ENCODE peak calls at places on chromosome 12, in ten cellular contexts. One of them, this sample, is unnamed.
A peak's percentile ranks its signal among the peaks of the same experiment; 100 is the strongest.

GRCh38 chr12:68018315-68018714 is 29.1 kb downstream of the IFNG-AS1 start:
- DNase-seq in aorta: no peak
- DNase-seq in head of caudate nucleus: no peak
- DNase-seq in caudate nucleus: no peak
- DNase-seq in bronchial epithelial cell: no peak
- DNase-seq in hypothalamus: no peak
- DNase-seq in NB4: no peak
- DNase-seq in mucosa of descending colon: no peak
- DNase-seq in cardiac muscle cell: no peak
- DNase-seq in CD8-positive, alpha-beta T cell: no peak
- DNase-seq in this sample: no peak

GRCh38 chr12:121505513-121505912 is 75.3 kb downstream of the KDM2B start:
- DNase-seq in cardiac muscle cell: no peak
- DNase-seq in hypothalamus: no peak
- DNase-seq in NB4: no peak
- DNase-seq in CD8-positive, alpha-beta T cell: no peak
- DNase-seq in aorta: no peak
- DNase-seq in mucosa of descending colon: no peak
- DNase-seq in head of caudate nucleus: no peak
- DNase-seq in bronchial epithelial cell: no peak
- DNase-seq in caudate nucleus: no peak
- DNase-seq in this sample: no peak

GRCh38 chr12:114750905-114751304 is 66.9 kb upstream of the TBX3 start:
- DNase-seq in bronchial epithelial cell: no peak
- DNase-seq in CD8-positive, alpha-beta T cell: no peak
- DNase-seq in mucosa of descending colon: no peak
- DNase-seq in aorta: no peak
- DNase-seq in cardiac muscle cell: no peak
- DNase-seq in caudate nucleus: no peak
- DNase-seq in head of caudate nucleus: no peak
- DNase-seq in hypothalamus: no peak
- DNase-seq in NB4: no peak
- DNase-seq in this sample: no peak

GRCh38 chr12:27493260-27493935 is 30.6 kb upstream of the PPFIBP1 start:
- DNase-seq in mucosa of descending colon: no peak
- DNase-seq in caudate nucleus: no peak
- DNase-seq in aorta: no peak
- DNase-seq in head of caudate nucleus: no peak
- DNase-seq in hypothalamus: no peak
- DNase-seq in cardiac muscle cell: no peak
- DNase-seq in NB4: no peak
- DNase-seq in bronchial epithelial cell: peak; percentile 22
- DNase-seq in CD8-positive, alpha-beta T cell: no peak
- DNase-seq in this sample: no peak

GRCh38 chr12:93857917-93858513 is 180.8 kb downstream of the CRADD start:
- DNase-seq in hypothalamus: no peak
- DNase-seq in bronchial epithelial cell: no peak
- DNase-seq in mucosa of descending colon: no peak
- DNase-seq in cardiac muscle cell: peak; percentile 72
- DNase-seq in caudate nucleus: no peak
- DNase-seq in aorta: no peak
- DNase-seq in NB4: no peak
- DNase-seq in CD8-positive, alpha-beta T cell: no peak
- DNase-seq in head of caudate nucleus: no peak
- DNase-seq in this sample: no peak

GRCh38 chr12:40224439-40225291 is at the start of gene LRRK2:
- DNase-seq in cardiac muscle cell: peak; percentile 73
- DNase-seq in aorta: peak; percentile 93
- DNase-seq in caudate nucleus: peak; percentile 67
- DNase-seq in NB4: peak; percentile 98
- DNase-seq in CD8-positive, alpha-beta T cell: peak; percentile 13
- DNase-seq in mucosa of descending colon: peak; percentile 77
- DNase-seq in bronchial epithelial cell: no peak
- DNase-seq in hypothalamus: peak; percentile 17
- DNase-seq in head of caudate nucleus: peak; percentile 82
- DNase-seq in this sample: no peak

GRCh38 chr12:131353826-131354225 is 357.1 kb upstream of the SFSWAP start:
- DNase-seq in bronchial epithelial cell: no peak
- DNase-seq in hypothalamus: no peak
- DNase-seq in caudate nucleus: peak; percentile 18
- DNase-seq in aorta: no peak
- DNase-seq in NB4: no peak
- DNase-seq in cardiac muscle cell: no peak
- DNase-seq in CD8-positive, alpha-beta T cell: no peak
- DNase-seq in head of caudate nucleus: peak; percentile 37
- DNase-seq in mucosa of descending colon: no peak
- DNase-seq in this sample: no peak

GRCh38 chr12:6078378-6079083 is 45.9 kb downstream of the VWF start:
- DNase-seq in head of caudate nucleus: no peak
- DNase-seq in hypothalamus: no peak
- DNase-seq in caudate nucleus: no peak
- DNase-seq in mucosa of descending colon: no peak
- DNase-seq in aorta: no peak
- DNase-seq in cardiac muscle cell: peak; percentile 53
- DNase-seq in NB4: no peak
- DNase-seq in CD8-positive, alpha-beta T cell: no peak
- DNase-seq in bronchial epithelial cell: no peak
- DNase-seq in this sample: no peak

GRCh38 chr12:117148642-117149041 is 41.6 kb downstream of the FBXO21 start:
- DNase-seq in caudate nucleus: no peak
- DNase-seq in bronchial epithelial cell: no peak
- DNase-seq in NB4: peak; percentile 49
- DNase-seq in head of caudate nucleus: no peak
- DNase-seq in cardiac muscle cell: no peak
- DNase-seq in hypothalamus: no peak
- DNase-seq in CD8-positive, alpha-beta T cell: no peak
- DNase-seq in aorta: no peak
- DNase-seq in mucosa of descending colon: no peak
- DNase-seq in this sample: no peak

GRCh38 chr12:15522574-15523187 is 200.4 kb downstream of the PTPRO start:
- DNase-seq in hypothalamus: no peak
- DNase-seq in cardiac muscle cell: peak; percentile 76
- DNase-seq in CD8-positive, alpha-beta T cell: no peak
- DNase-seq in bronchial epithelial cell: peak; percentile 60
- DNase-seq in caudate nucleus: no peak
- DNase-seq in NB4: peak; percentile 56
- DNase-seq in head of caudate nucleus: no peak
- DNase-seq in aorta: no peak
- DNase-seq in mucosa of descending colon: no peak
- DNase-seq in this sample: no peak

GRCh38 chr12:1360812-1361211 is 233.6 kb downstream of the FBXL14 start:
- DNase-seq in head of caudate nucleus: no peak
- DNase-seq in aorta: no peak
- DNase-seq in cardiac muscle cell: no peak
- DNase-seq in NB4: no peak
- DNase-seq in CD8-positive, alpha-beta T cell: no peak
- DNase-seq in caudate nucleus: no peak
- DNase-seq in mucosa of descending colon: no peak
- DNase-seq in hypothalamus: no peak
- DNase-seq in bronchial epithelial cell: peak; percentile 29
- DNase-seq in this sample: no peak

GRCh38 chr12:17030338-17030737 is 424.4 kb upstream of the LMO3 start:
- DNase-seq in CD8-positive, alpha-beta T cell: no peak
- DNase-seq in aorta: no peak
- DNase-seq in NB4: no peak
- DNase-seq in head of caudate nucleus: no peak
- DNase-seq in mucosa of descending colon: no peak
- DNase-seq in bronchial epithelial cell: no peak
- DNase-seq in caudate nucleus: no peak
- DNase-seq in cardiac muscle cell: no peak
- DNase-seq in hypothalamus: no peak
- DNase-seq in this sample: no peak

GRCh38 chr12:131381716-131382430 is 329.0 kb upstream of the SFSWAP start:
- DNase-seq in NB4: no peak
- DNase-seq in head of caudate nucleus: no peak
- DNase-seq in hypothalamus: no peak
- DNase-seq in aorta: no peak
- DNase-seq in caudate nucleus: no peak
- DNase-seq in cardiac muscle cell: no peak
- DNase-seq in CD8-positive, alpha-beta T cell: no peak
- DNase-seq in mucosa of descending colon: no peak
- DNase-seq in bronchial epithelial cell: no peak
- DNase-seq in this sample: no peak

GRCh38 chr12:3732901-3733300 is 20.0 kb downstream of the CRACR2A start:
- DNase-seq in aorta: no peak
- DNase-seq in head of caudate nucleus: no peak
- DNase-seq in CD8-positive, alpha-beta T cell: no peak
- DNase-seq in mucosa of descending colon: peak; percentile 94
- DNase-seq in bronchial epithelial cell: no peak
- DNase-seq in NB4: no peak
- DNase-seq in hypothalamus: no peak
- DNase-seq in cardiac muscle cell: no peak
- DNase-seq in caudate nucleus: no peak
- DNase-seq in this sample: no peak

GRCh38 chr12:9829990-9830389 is 2.7 kb downstream of the KLRF1 start:
- DNase-seq in mucosa of descending colon: no peak
- DNase-seq in bronchial epithelial cell: no peak
- DNase-seq in NB4: no peak
- DNase-seq in aorta: no peak
- DNase-seq in head of caudate nucleus: no peak
- DNase-seq in CD8-positive, alpha-beta T cell: no peak
- DNase-seq in hypothalamus: no peak
- DNase-seq in cardiac muscle cell: no peak
- DNase-seq in caudate nucleus: no peak
- DNase-seq in this sample: no peak

GRCh38 chr12:106715582-106715981 is 58.9 kb upstream of the RIC8B start:
- DNase-seq in NB4: no peak
- DNase-seq in mucosa of descending colon: no peak
- DNase-seq in bronchial epithelial cell: peak; percentile 21
- DNase-seq in aorta: no peak
- DNase-seq in caudate nucleus: no peak
- DNase-seq in CD8-positive, alpha-beta T cell: no peak
- DNase-seq in hypothalamus: no peak
- DNase-seq in cardiac muscle cell: no peak
- DNase-seq in head of caudate nucleus: no peak
- DNase-seq in this sample: no peak

GRCh38 chr12:48356041-48356768 is 5.5 kb upstream of the ZNF641 start:
- DNase-seq in caudate nucleus: no peak
- DNase-seq in hypothalamus: no peak
- DNase-seq in aorta: no peak
- DNase-seq in CD8-positive, alpha-beta T cell: no peak
- DNase-seq in mucosa of descending colon: no peak
- DNase-seq in bronchial epithelial cell: peak; percentile 92
- DNase-seq in NB4: no peak
- DNase-seq in head of caudate nucleus: no peak
- DNase-seq in cardiac muscle cell: no peak
- DNase-seq in this sample: no peak

GRCh38 chr12:108985750-108986149 is 35.1 kb downstream of the SVOP start:
- DNase-seq in caudate nucleus: no peak
- DNase-seq in cardiac muscle cell: no peak
- DNase-seq in bronchial epithelial cell: no peak
- DNase-seq in NB4: no peak
- DNase-seq in CD8-positive, alpha-beta T cell: no peak
- DNase-seq in aorta: no peak
- DNase-seq in hypothalamus: no peak
- DNase-seq in mucosa of descending colon: no peak
- DNase-seq in head of caudate nucleus: no peak
- DNase-seq in this sample: no peak

GRCh38 chr12:132259364-132259871 is 70.0 kb downstream of the GALNT9 start:
- DNase-seq in hypothalamus: no peak
- DNase-seq in NB4: peak; percentile 81
- DNase-seq in mucosa of descending colon: no peak
- DNase-seq in cardiac muscle cell: peak; percentile 40
- DNase-seq in bronchial epithelial cell: no peak
- DNase-seq in caudate nucleus: no peak
- DNase-seq in aorta: no peak
- DNase-seq in head of caudate nucleus: no peak
- DNase-seq in CD8-positive, alpha-beta T cell: no peak
- DNase-seq in this sample: no peak

GRCh38 chr12:66620703-66621102 is 58.2 kb downstream of the GRIP1 start:
- DNase-seq in cardiac muscle cell: no peak
- DNase-seq in bronchial epithelial cell: no peak
- DNase-seq in mucosa of descending colon: no peak
- DNase-seq in NB4: peak; percentile 9
- DNase-seq in head of caudate nucleus: no peak
- DNase-seq in aorta: no peak
- DNase-seq in caudate nucleus: no peak
- DNase-seq in hypothalamus: no peak
- DNase-seq in CD8-positive, alpha-beta T cell: no peak
- DNase-seq in this sample: no peak

GRCh38 chr12:109304485-109304884 is 4.6 kb downstream of the FOXN4 start:
- DNase-seq in NB4: peak; percentile 90
- DNase-seq in caudate nucleus: no peak
- DNase-seq in aorta: peak; percentile 17
- DNase-seq in CD8-positive, alpha-beta T cell: no peak
- DNase-seq in bronchial epithelial cell: no peak
- DNase-seq in cardiac muscle cell: no peak
- DNase-seq in mucosa of descending colon: no peak
- DNase-seq in head of caudate nucleus: no peak
- DNase-seq in hypothalamus: no peak
- DNase-seq in this sample: no peak

GRCh38 chr12:45329238-45329637 is 113.3 kb downstream of the ANO6 start:
- DNase-seq in CD8-positive, alpha-beta T cell: no peak
- DNase-seq in head of caudate nucleus: no peak
- DNase-seq in hypothalamus: no peak
- DNase-seq in cardiac muscle cell: peak; percentile 50
- DNase-seq in caudate nucleus: no peak
- DNase-seq in mucosa of descending colon: no peak
- DNase-seq in aorta: no peak
- DNase-seq in bronchial epithelial cell: no peak
- DNase-seq in NB4: no peak
- DNase-seq in this sample: no peak

GRCh38 chr12:78863482-78864427 is 819 bp upstream of the SYT1 start:
- DNase-seq in NB4: no peak
- DNase-seq in CD8-positive, alpha-beta T cell: no peak
- DNase-seq in bronchial epithelial cell: peak; percentile 40
- DNase-seq in caudate nucleus: peak; percentile 76
- DNase-seq in head of caudate nucleus: peak; percentile 62
- DNase-seq in mucosa of descending colon: peak; percentile 62
- DNase-seq in aorta: peak; percentile 46
- DNase-seq in cardiac muscle cell: peak; percentile 36
- DNase-seq in hypothalamus: no peak
- DNase-seq in this sample: no peak

GRCh38 chr12:104057771-104058197 is 6.5 kb upstream of the HCFC2 start:
- DNase-seq in head of caudate nucleus: no peak
- DNase-seq in mucosa of descending colon: no peak
- DNase-seq in CD8-positive, alpha-beta T cell: no peak
- DNase-seq in caudate nucleus: no peak
- DNase-seq in bronchial epithelial cell: peak; percentile 30
- DNase-seq in cardiac muscle cell: peak; percentile 43
- DNase-seq in NB4: peak; percentile 45
- DNase-seq in aorta: no peak
- DNase-seq in hypothalamus: no peak
- DNase-seq in this sample: no peak

GRCh38 chr12:116466536-116466935 is 92.6 kb upstream of the MAP1LC3B2 start:
- DNase-seq in bronchial epithelial cell: no peak
- DNase-seq in NB4: peak; percentile 54
- DNase-seq in CD8-positive, alpha-beta T cell: no peak
- DNase-seq in hypothalamus: no peak
- DNase-seq in mucosa of descending colon: no peak
- DNase-seq in cardiac muscle cell: peak; percentile 63
- DNase-seq in caudate nucleus: no peak
- DNase-seq in head of caudate nucleus: no peak
- DNase-seq in aorta: no peak
- DNase-seq in this sample: no peak

GRCh38 chr12:124497658-124498057 is 69.8 kb downstream of the NCOR2 start:
- DNase-seq in CD8-positive, alpha-beta T cell: no peak
- DNase-seq in cardiac muscle cell: peak; percentile 77
- DNase-seq in hypothalamus: peak; percentile 59
- DNase-seq in caudate nucleus: peak; percentile 57
- DNase-seq in aorta: peak; percentile 85
- DNase-seq in head of caudate nucleus: peak; percentile 83
- DNase-seq in bronchial epithelial cell: peak; percentile 74
- DNase-seq in mucosa of descending colon: no peak
- DNase-seq in NB4: no peak
- DNase-seq in this sample: no peak

GRCh38 chr12:75550401-75550851 is 39.0 kb upstream of the KRR1 start:
- DNase-seq in caudate nucleus: no peak
- DNase-seq in hypothalamus: no peak
- DNase-seq in bronchial epithelial cell: no peak
- DNase-seq in mucosa of descending colon: no peak
- DNase-seq in head of caudate nucleus: no peak
- DNase-seq in aorta: no peak
- DNase-seq in NB4: no peak
- DNase-seq in CD8-positive, alpha-beta T cell: no peak
- DNase-seq in cardiac muscle cell: peak; percentile 42
- DNase-seq in this sample: no peak

GRCh38 chr12:1670815-1671268 is 20.0 kb upstream of the ADIPOR2 start:
- DNase-seq in aorta: no peak
- DNase-seq in caudate nucleus: no peak
- DNase-seq in bronchial epithelial cell: peak; percentile 59
- DNase-seq in hypothalamus: no peak
- DNase-seq in head of caudate nucleus: no peak
- DNase-seq in mucosa of descending colon: peak; percentile 59
- DNase-seq in cardiac muscle cell: no peak
- DNase-seq in CD8-positive, alpha-beta T cell: no peak
- DNase-seq in NB4: no peak
- DNase-seq in this sample: no peak

This sample was measured in activated T-helper 1 cell treated with anti-CD3 and anti-CD28 coated beads, Interleukin-12 subunit alpha, Interleukin-12 subunit beta, Interleukin-2, Interleukin-4 antibody, amounts not matched to agents 30 ng/mL and 10 ng/mL and 1 ng/mL, durations not matched to agents 14 hours and 24 hours and 36 hours.